ENCODE peak calls at places on chromosome 5, in nine cellular contexts. D is heart left ventricle; N is A549; I is endothelial cell; J is HCT116; C is CD8-positive, alpha-beta T cell; L is brain microvascular endothelial cell; V is transverse colon; A is fibroblast of the aortic adventitia. G is an unnamed sample.

GRCh38 chr5:175680463-175680862 is 22.6 kb downstream of the HRH2 start:
- DNase-seq in L (no peak), C (no peak), D (no peak), N (no peak), V (no peak), I (no peak), A (no peak), J (no peak), G (no peak)

GRCh38 chr5:143297756-143298155 is 105.7 kb downstream of the NR3C1 start:
- DNase-seq in N (no peak), J (no peak), A (peak), D (no peak), L (peak), V (no peak), C (no peak), I (no peak), G (no peak)

GRCh38 chr5:170278611-170279500 is 18.7 kb downstream of the LCP2 start:
- DNase-seq in V (peak), D (peak), C (peak), J (no peak), A (no peak), L (no peak), N (no peak), I (peak), G (no peak)

GRCh38 chr5:74433255-74434123 is 207.0 kb downstream of the ENC1 start:
- DNase-seq in I (peak), A (peak), L (peak), D (no peak), C (no peak), J (no peak), V (no peak), N (no peak), G (no peak)

GRCh38 chr5:128038641-128039040 is 44.9 kb upstream of the SLC12A2 start:
- DNase-seq in C (no peak), I (no peak), A (peak), D (no peak), V (no peak), N (peak), L (peak), J (peak), G (no peak)

GRCh38 chr5:63555874-63556273 is 406.4 kb downstream of the HTR1A start:
- DNase-seq in C (no peak), V (no peak), N (no peak), D (no peak), L (no peak), I (no peak), J (no peak), A (no peak), G (no peak)

GRCh38 chr5:57033503-57033902 is 81.6 kb upstream of the MIER3 start:
- DNase-seq in N (no peak), V (no peak), I (no peak), J (no peak), A (no peak), L (no peak), D (no peak), C (no peak), G (no peak)

GRCh38 chr5:132364319-132364718 is 5.2 kb upstream of the SLC22A5 start:
- DNase-seq in I (no peak), L (peak), A (peak), C (no peak), D (peak), V (no peak), N (peak), J (no peak), G (no peak)

GRCh38 chr5:59617186-59617771 is 276.2 kb downstream of the PDE4D start:
- DNase-seq in I (no peak), C (no peak), D (no peak), L (no peak), J (no peak), V (no peak), A (no peak), N (no peak), G (no peak)

GRCh38 chr5:29379619-29380018 is 1813.9 kb upstream of the CDH6 start:
- DNase-seq in C (no peak), D (no peak), V (no peak), L (no peak), A (no peak), I (no peak), N (no peak), J (no peak), G (no peak)

GRCh38 chr5:14178671-14179211 is 35.6 kb downstream of the TRIO start:
- DNase-seq in V (no peak), A (peak), C (no peak), I (no peak), N (no peak), L (peak), D (no peak), J (no peak), G (no peak)

GRCh38 chr5:158049459-158049858 is 190.5 kb upstream of the CLINT1 start:
- DNase-seq in C (no peak), I (no peak), N (no peak), A (no peak), V (no peak), L (no peak), D (no peak), J (no peak), G (no peak)

GRCh38 chr5:2250365-2250950 is 367.7 kb upstream of the IRX4 start:
- DNase-seq in N (no peak), I (no peak), D (no peak), A (no peak), V (no peak), J (no peak), C (no peak), L (no peak), G (no peak)

GRCh38 chr5:154813158-154813557 is 37.2 kb downstream of the FAXDC2 start:
- DNase-seq in L (no peak), V (no peak), J (no peak), I (no peak), D (no peak), A (no peak), C (no peak), N (no peak), G (no peak)

GRCh38 chr5:54397420-54397819 is 58.1 kb upstream of the HSPB3 start:
- DNase-seq in J (no peak), A (no peak), L (no peak), I (no peak), N (no peak), V (no peak), C (no peak), D (no peak), G (no peak)

GRCh38 chr5:133525048-133525447 is 87.3 kb downstream of the FSTL4 start:
- DNase-seq in D (no peak), V (no peak), J (no peak), L (no peak), A (no peak), C (no peak), I (no peak), N (no peak), G (no peak)

GRCh38 chr5:71899865-71900342 is 180.8 kb downstream of the CARTPT start:
- DNase-seq in A (peak), I (no peak), D (peak), L (peak), V (no peak), C (no peak), J (no peak), N (no peak), G (no peak)

DNA sequence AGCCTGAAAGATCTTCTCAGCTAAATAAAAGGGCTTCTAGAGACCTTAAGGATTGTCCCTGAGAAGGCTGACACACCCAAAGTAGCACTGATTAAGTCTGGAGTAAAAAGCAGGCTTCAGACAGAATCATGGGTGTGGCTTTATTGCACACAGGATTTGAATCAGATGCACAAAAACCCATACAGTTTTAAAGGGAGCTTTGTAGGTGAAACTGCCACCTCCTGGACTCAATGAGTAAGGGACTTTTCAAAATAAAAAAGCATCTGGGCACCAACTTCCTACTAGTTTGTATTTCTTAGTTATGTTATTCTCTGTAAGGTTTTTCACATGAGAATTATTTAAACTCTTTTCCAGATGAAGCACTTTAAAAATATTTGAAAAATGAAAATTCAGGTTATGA is 129.4 kb downstream of the EDIL3 start:
- DNase-seq in D (no peak), C (no peak), L (no peak), N (no peak), I (no peak), A (peak), V (no peak), J (peak), G (no peak)
- TF ChIP-seq CTCF in D (no peak), C (no peak), L (peak), N (peak), I (peak), A (peak), V (peak), J (peak), G (no peak)

GRCh38 chr5:81395262-81395661 is 1.3 kb upstream of the ACOT12 start:
- DNase-seq in A (no peak), N (no peak), I (no peak), D (no peak), J (no peak), L (no peak), V (no peak), C (no peak), G (no peak)

GRCh38 chr5:81397169-81397568 is 3.2 kb upstream of the ACOT12 start:
- DNase-seq in L (peak), A (peak), V (no peak), D (peak), I (no peak), C (no peak), N (no peak), J (no peak), G (no peak)

GRCh38 chr5:81393430-81393782 is 528 bp downstream of the ACOT12 start:
- DNase-seq in C (no peak), A (no peak), D (no peak), L (no peak), I (no peak), J (no peak), N (no peak), V (no peak), G (no peak)

GRCh38 chr5:81398741-81399140 is 4.8 kb upstream of the ACOT12 start:
- DNase-seq in D (no peak), I (no peak), A (no peak), C (no peak), V (no peak), L (no peak), J (no peak), N (no peak), G (no peak)

DNA sequence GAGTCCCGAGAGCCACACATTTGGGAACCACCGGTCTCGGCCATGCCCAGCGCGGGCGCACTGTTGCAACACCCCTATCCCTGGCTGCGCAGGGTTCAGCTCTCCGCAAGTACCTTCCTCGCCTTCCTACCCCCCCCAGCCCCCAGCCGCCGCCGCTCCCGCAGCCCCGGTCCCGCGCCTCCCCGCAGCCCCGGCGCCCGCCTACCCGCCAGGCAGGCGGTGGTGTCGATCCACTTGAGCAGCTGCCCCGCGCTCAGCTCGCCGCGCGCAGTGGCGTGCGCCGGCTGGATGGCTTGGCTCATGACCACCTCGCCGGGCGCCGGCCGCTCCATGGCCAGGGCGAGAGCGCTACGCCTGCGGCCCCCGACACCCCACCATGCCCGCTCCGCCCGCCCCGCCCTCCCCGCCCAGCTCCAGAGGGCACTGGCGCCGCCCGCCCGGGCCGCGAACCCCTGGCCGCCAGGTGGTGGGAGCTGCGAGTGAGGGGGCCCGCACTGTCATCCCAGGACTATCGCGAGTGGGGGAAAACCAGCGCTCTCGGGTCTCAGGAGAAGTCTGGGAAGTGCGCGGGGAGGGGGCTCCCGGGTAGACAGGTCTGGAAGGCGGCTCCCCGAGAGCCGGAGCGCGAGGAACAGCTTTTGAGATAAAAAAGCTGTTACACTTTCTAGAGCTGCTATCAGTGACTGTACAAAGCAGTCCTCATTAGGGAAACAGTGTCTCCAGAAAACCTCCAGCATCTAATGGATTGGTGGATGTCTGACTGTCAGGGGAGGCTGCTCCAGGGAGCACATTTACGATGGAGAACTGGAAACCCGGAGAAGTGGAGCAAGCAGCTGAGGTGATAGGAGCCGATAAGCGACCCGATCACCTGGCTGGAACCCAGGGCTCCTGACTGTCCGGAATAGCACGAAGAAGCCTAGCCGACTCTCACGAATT is at the start of gene ACOT12:
- DNase-seq in N (no peak), J (no peak), V (no peak), I (peak), A (peak), D (peak), L (peak), C (no peak), G (no peak)
- TF ChIP-seq CTCF in N (no peak), J (no peak), V (no peak), I (no peak), A (no peak), D (no peak), L (no peak), C (no peak), G (no peak)

DNA sequence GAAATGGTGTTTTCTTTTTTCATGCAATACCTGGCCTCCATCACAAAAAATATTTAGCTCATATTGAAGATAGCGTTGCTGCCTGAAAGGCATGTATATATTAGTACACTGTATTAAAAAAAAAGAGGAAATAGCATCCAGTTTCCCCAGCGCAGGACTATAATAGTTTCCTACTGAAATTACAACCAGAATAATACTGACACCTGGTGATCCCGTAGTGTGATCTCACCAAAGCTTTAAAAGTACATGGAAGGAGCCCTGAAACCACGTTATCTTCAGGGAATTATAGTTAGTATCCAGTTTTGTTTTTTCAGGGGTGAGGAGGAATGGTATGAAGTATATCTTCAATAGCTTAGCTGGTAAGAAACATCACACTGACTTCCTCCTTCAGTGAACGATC is 264.9 kb downstream of the CD180 start:
- DNase-seq in A (no peak), C (no peak), N (no peak), J (no peak), I (no peak), V (no peak), D (no peak), L (no peak), G (no peak)
- TF ChIP-seq CTCF in A (no peak), C (no peak), N (no peak), J (no peak), I (no peak), V (no peak), D (no peak), L (no peak), G (no peak)

GRCh38 chr5:96381526-96381925 is 51.5 kb downstream of the PCSK1 start:
- DNase-seq in V (no peak), C (peak), A (no peak), I (no peak), N (no peak), L (no peak), D (peak), J (no peak), G (no peak)
- TF ChIP-seq CTCF in V (no peak), C (no peak), A (no peak), I (no peak), N (peak), L (peak), D (no peak), J (peak), G (no peak)

DNA sequence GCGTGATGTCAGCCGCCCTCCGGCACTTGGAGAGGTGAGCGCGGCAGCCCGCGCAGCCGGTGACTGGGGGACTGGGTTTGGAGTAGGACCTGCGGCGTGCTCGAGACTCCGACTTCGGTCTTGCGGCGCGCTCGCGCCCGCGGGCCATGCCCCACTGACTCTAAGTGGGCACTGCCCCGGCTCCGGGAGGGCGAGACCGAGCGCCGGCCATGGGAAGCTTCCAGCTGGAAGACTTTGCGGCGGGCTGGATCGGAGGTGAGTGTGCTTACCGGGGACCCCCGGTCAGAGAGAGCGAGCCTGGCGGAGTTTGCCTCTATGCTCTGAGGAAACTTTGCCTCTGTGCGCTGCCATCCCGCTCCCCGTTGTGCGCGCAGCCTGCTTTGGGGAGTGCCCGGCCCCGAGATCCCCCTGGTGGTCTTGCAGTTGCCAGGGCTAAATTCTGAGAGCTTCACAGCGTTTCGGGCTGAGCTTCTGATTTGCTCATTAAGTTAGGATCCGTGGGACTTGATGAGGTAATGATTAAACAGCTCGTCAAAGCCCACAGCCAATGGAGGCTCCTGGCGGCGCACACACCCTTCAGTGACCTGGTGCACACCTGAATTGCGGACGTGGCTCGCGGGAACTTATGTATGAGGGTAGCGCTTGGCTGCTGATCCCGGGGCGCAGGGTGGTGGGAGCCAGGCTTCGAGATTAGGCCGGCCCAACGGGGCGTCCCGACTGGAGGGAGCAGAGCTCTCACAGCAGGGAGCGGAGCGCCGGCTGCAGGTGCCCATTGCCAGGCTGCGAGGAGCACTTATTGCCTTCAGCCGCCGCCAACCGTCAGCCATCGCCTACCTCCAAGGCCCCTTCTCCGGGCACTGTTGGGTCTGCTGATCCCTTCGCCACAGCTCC is at the start of gene SLC25A48:
- DNase-seq in N (peak), D (peak), C (no peak), J (peak), L (no peak), V (peak), A (no peak), I (peak), G (no peak)
- TF ChIP-seq CTCF in N (peak), D (no peak), C (no peak), J (peak), L (no peak), V (no peak), A (no peak), I (peak), G (no peak)

DNA sequence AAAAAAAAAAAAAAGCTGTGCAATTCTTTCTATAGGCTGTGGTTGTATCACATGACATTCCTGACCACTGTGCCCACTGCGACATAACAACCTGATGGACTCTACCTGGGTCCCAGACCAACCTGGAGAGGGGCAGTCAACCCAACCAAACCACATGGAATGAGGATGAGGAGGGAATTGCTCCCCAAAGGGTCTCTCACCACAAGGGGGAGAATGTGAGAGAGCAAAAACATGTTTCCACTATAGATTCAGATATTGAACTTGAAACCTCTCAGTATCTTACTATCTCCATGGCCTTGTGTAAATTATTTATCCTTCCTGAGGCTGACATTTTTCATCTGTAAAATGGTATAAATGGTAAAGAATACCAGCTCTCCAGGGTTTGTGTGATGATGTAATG is 66.9 kb upstream of the SV2C start:
- DNase-seq in I (no peak), A (no peak), L (no peak), J (no peak), N (no peak), V (no peak), D (no peak), C (no peak), G (no peak)
- TF ChIP-seq CTCF in I (no peak), A (peak), L (peak), J (no peak), N (no peak), V (no peak), D (no peak), C (no peak), G (no peak)

GRCh38 chr5:180169246-180170110 is 39.5 kb downstream of the RASGEF1C start:
- DNase-seq in I (no peak), V (no peak), D (no peak), C (no peak), N (no peak), L (no peak), A (no peak), J (no peak), G (no peak)
- TF ChIP-seq CTCF in I (no peak), V (no peak), D (no peak), C (no peak), N (no peak), L (no peak), A (no peak), J (no peak), G (no peak)

GRCh38 chr5:124976086-124976485 is 229.6 kb upstream of the ZNF608 start:
- DNase-seq in N (no peak), D (no peak), J (no peak), V (no peak), L (no peak), A (no peak), C (no peak), I (no peak), G (no peak)

GRCh38 chr5:124973613-124974130 is 227.2 kb upstream of the ZNF608 start:
- DNase-seq in V (no peak), A (no peak), N (no peak), L (no peak), J (no peak), I (no peak), D (no peak), C (no peak), G (no peak)

GRCh38 chr5:124972703-124973102 is 226.3 kb upstream of the ZNF608 start:
- DNase-seq in J (no peak), I (no peak), L (no peak), C (no peak), D (no peak), N (no peak), V (no peak), A (no peak), G (no peak)
- TF ChIP-seq CTCF in J (no peak), I (no peak), L (peak), C (no peak), D (no peak), N (no peak), V (no peak), A (no peak), G (no peak)